ENCODE peak calls at places on chromosomes 4 and X, in five cellular contexts. W, O, D, L and I are unnamed samples.

GRCh38 chr4:161320377-161320776 is 843.4 kb downstream of the FSTL5 start:
- DNase-seq in W (no peak), O (peak; percentile 11), D (no peak), L (no peak), I (no peak)

GRCh38 chr4:80999943-81000342 is 30.6 kb upstream of the BMP3 start:
- DNase-seq in W (no peak), O (no peak), D (no peak), L (no peak), I (no peak)

GRCh38 chr4:8832130-8832930 is 39.3 kb downstream of the HMX1 start:
- DNase-seq in W (no peak), O (peak; percentile 5), D (no peak), L (no peak), I (peak; percentile 40)

GRCh38 chr4:152735918-152736305 is 43.6 kb downstream of the TIGD4 start:
- DNase-seq in W (no peak), O (no peak), D (no peak), L (no peak), I (no peak)

GRCh38 chr4:30714408-30715031 is 5.6 kb upstream of the PCDH7 start:
- DNase-seq in W (no peak), O (peak; percentile 47), D (peak; percentile 38), L (no peak), I (no peak)

GRCh38 chrX:39152106-39152649 is 350.9 kb downstream of the MID1IP1 start:
- DNase-seq in W (no peak), O (peak; percentile 58), D (peak; percentile 24), L (no peak), I (no peak)

GRCh38 chr4:46389301-46389761 is 597 bp downstream of the GABRA2 start:
- DNase-seq in W (no peak), O (no peak), D (no peak), L (no peak), I (no peak)

GRCh38 chrX:97131886-97132285 is 248.2 kb downstream of the RPA4 start:
- DNase-seq in W (no peak), O (no peak), D (no peak), L (no peak), I (no peak)

GRCh38 chr4:23766334-23766733 is 123.5 kb downstream of the PPARGC1A start:
- DNase-seq in W (no peak), O (no peak), D (no peak), L (no peak), I (no peak)

GRCh38 chrX:26649534-26649933 is 433.6 kb downstream of the MAGEB5 start:
- DNase-seq in W (no peak), O (no peak), D (no peak), L (no peak), I (no peak)

GRCh38 chr4:154049457-154050181 is 260.7 kb upstream of the SFRP2 start:
- DNase-seq in W (no peak), O (no peak), D (no peak), L (no peak), I (no peak)

GRCh38 chr4:38924266-38924827 is 56.7 kb downstream of the FAM114A1 start:
- DNase-seq in W (no peak), O (no peak), D (no peak), L (no peak), I (no peak)

GRCh38 chr4:158915683-158916241 is 146.9 kb downstream of the FNIP2 start:
- DNase-seq in W (no peak), O (no peak), D (no peak), L (no peak), I (no peak)

DNA sequence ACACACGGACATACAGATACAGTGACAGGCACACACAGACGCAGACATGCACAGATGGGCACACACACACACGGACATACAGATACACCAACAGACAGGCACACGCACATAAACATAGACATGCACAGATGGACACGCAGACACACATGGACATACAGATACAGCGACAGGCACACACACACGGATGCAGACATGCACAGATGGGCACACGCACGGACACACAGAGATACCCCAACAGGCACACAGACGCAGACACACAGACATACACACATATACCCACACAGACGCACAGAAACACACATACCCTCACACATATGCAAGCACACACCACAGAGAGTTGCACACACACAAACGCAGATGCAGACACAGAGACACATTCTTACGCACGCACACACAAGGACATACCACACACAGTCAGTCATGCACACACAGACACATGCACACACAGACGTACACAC is 24.4 kb upstream of the SLC25A6 start:
- DNase-seq in W (no peak), O (no peak), D (no peak), L (no peak), I (no peak)
- TF ChIP-seq POLR2A in W (no peak), O (no peak), D (no peak), L (no peak), I (no peak)

GRCh38 chr4:136103616-136104015 is 1428.7 kb downstream of the PCDH18 start:
- DNase-seq in W (no peak), O (no peak), D (no peak), L (no peak), I (no peak)
- H3K27ac ChIP-seq in W (no peak overlapping the region), O (no peak overlapping the region), D (no peak overlapping the region), L (no peak overlapping the region), I (no peak overlapping the region)

GRCh38 chr4:1033840-1034551 is 22.6 kb downstream of the FGFRL1 start:
- DNase-seq in W (no peak), O (no peak), D (peak; percentile 87), L (no peak), I (no peak)
- H3K4me3 ChIP-seq in W (peak overlapping the region; percentile 24), O (no peak overlapping the region), D (peak overlapping the region; percentile 16), L (peak overlapping the region; percentile 14), I (peak overlapping the region; percentile 22)

DNA sequence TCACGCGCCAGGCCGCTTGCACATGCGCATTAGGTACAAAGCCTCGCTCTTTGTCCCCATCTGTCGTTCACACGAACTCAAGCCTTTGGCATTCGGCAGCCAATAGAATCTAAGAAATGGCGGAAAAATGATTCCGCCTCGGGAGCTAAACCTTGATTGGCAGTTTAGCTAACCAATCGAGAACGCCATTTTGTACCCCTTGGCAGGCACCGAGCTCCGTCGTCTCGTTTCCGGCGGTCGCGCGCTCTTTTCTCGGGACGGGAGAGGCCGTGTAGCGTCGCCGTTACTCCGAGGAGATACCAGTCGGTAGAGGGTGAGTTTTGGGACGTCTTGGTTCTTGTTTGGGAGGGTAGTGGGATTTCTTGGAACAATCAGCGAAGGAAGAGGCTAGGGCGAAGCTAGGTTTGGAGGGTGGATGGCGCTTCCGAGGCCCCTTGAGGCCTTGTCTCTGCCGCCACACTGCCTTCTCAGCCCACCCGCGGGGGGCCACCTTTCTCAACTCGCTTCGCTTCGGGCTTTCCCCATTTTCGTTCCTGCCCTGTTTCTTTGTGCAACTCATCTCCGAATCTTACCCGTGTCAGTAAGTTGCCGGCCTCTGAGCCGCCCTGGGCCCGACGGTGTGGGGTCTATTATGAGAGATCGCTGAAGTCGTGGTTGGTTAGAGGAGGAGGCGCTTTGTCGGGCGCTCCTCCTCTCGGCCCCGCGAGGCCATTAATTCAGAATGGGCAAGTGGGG is at the start of gene NONO:
- DNase-seq in W (no peak), O (peak; percentile 92), D (peak; percentile 84), L (peak; percentile 45), I (peak; percentile 86)
- TF ChIP-seq POLR2A in W (no peak), O (peak; percentile 84), D (peak; percentile 67), L (no peak), I (peak; percentile 11)

GRCh38 chrX:154372612-154373022 is 1.8 kb downstream of the FLNA start:
- DNase-seq in W (no peak), O (no peak), D (no peak), L (no peak), I (no peak)
- H3K27ac ChIP-seq in W (peak overlapping the region; percentile 86), O (no peak overlapping the region), D (no peak overlapping the region), L (peak overlapping the region; percentile 84), I (no peak overlapping the region)

GRCh38 chrX:129540068-129540653 is at the start of gene OCRL:
- DNase-seq in W (no peak), O (peak; percentile 66), D (peak; percentile 70), L (no peak), I (peak; percentile 80)
- H3K4me3 ChIP-seq in W (peak within 1 kb of the TSS; percentile 56), O (peak within 1 kb of the TSS; percentile 50), D (peak within 1 kb of the TSS; percentile 55), L (peak within 1 kb of the TSS; percentile 58), I (peak within 1 kb of the TSS; percentile 72)

GRCh38 chr4:169756971-169757574 is 671 bp downstream of the HPF1 start:
- DNase-seq in W (no peak), O (no peak), D (no peak), L (no peak), I (no peak)

GRCh38 chr4:169757575-169758184 is at the start of gene HPF1:
- DNase-seq in W (no peak), O (peak; percentile 90), D (peak; percentile 94), L (peak; percentile 59), I (peak; percentile 96)
- TF ChIP-seq POLR2A in W (no peak), O (peak; percentile 74), D (peak; percentile 25), L (no peak), I (no peak)

GRCh38 chr4:169120624-169121023 is 110.6 kb upstream of the CBR4 start:
- DNase-seq in W (no peak), O (no peak), D (no peak), L (no peak), I (no peak)

GRCh38 chr4:169124661-169125060 is 114.6 kb upstream of the CBR4 start:
- DNase-seq in W (no peak), O (no peak), D (no peak), L (no peak), I (no peak)

GRCh38 chr4:169117591-169118081 is 107.6 kb upstream of the CBR4 start:
- DNase-seq in W (no peak), O (no peak), D (no peak), L (no peak), I (no peak)

GRCh38 chr4:169122405-169122804 is 112.3 kb upstream of the CBR4 start:
- DNase-seq in W (no peak), O (no peak), D (no peak), L (no peak), I (no peak)

DNA sequence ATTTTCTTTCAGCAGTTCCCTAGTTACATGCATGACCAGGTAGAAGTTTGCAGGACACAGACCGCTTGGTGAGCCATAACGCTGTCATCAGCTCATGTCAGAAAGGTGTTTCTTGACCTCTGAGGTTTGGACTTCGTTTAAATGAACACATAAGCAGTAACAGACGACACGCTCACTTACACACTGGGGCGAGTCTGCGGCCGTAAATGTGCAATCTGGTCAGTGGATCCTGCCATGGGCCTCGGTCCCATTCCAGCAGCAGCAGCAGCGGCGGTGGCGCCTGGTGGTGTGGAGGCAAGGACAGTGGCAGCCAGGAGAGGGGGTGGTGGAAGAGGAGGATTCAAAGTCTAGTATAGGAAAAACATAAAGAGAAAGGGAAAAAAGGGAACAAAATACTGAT is 111.9 kb upstream of the CBR4 start:
- DNase-seq in W (no peak), O (no peak), D (no peak), L (no peak), I (no peak)
- H3K27ac ChIP-seq in W (no peak overlapping the region), O (no peak overlapping the region), D (no peak overlapping the region), L (no peak overlapping the region), I (no peak overlapping the region)